ENCODE peak calls at places on chromosomes 6 and 20, in seven cellular contexts. One of them, this sample, is unnamed.

GRCh38 chr6:79686698-79687309 is 55.7 kb downstream of the SH3BGRL2 start:
- DNase-seq in AG10803: no peak
- DNase-seq in C1 segment of cervical spinal cord: no peak
- DNase-seq in myocyte: no peak
- DNase-seq in uterus: no peak
- DNase-seq in cardiac fibroblast: no peak
- DNase-seq in CD8-positive, alpha-beta memory T cell: no peak
- DNase-seq in this sample: no peak

GRCh38 chr20:62636446-62636845 is 5.9 kb upstream of the SLCO4A1 start:
- DNase-seq in uterus: no peak
- DNase-seq in myocyte: no peak
- DNase-seq in AG10803: no peak
- DNase-seq in cardiac fibroblast: no peak
- DNase-seq in C1 segment of cervical spinal cord: no peak
- DNase-seq in CD8-positive, alpha-beta memory T cell: no peak
- DNase-seq in this sample: no peak

GRCh38 chr6:18242062-18242851 is 22.1 kb downstream of the DEK start:
- DNase-seq in AG10803: peak
- DNase-seq in CD8-positive, alpha-beta memory T cell: no peak
- DNase-seq in uterus: no peak
- DNase-seq in C1 segment of cervical spinal cord: no peak
- DNase-seq in myocyte: peak
- DNase-seq in cardiac fibroblast: peak
- DNase-seq in this sample: no peak

GRCh38 chr20:62308102-62308822 is 5.5 kb downstream of the ADRM1 start:
- DNase-seq in cardiac fibroblast: no peak
- DNase-seq in CD8-positive, alpha-beta memory T cell: no peak
- DNase-seq in myocyte: no peak
- DNase-seq in AG10803: no peak
- DNase-seq in C1 segment of cervical spinal cord: peak
- DNase-seq in uterus: no peak
- DNase-seq in this sample: no peak

GRCh38 chr6:77451466-77451865 is 11.8 kb downstream of the HTR1B start:
- DNase-seq in cardiac fibroblast: no peak
- DNase-seq in myocyte: no peak
- DNase-seq in C1 segment of cervical spinal cord: no peak
- DNase-seq in uterus: no peak
- DNase-seq in AG10803: no peak
- DNase-seq in CD8-positive, alpha-beta memory T cell: no peak
- DNase-seq in this sample: no peak

GRCh38 chr6:81614292-81614691 is 138.2 kb downstream of the TENT5A start:
- DNase-seq in myocyte: no peak
- DNase-seq in AG10803: peak
- DNase-seq in cardiac fibroblast: peak
- DNase-seq in C1 segment of cervical spinal cord: no peak
- DNase-seq in uterus: no peak
- DNase-seq in CD8-positive, alpha-beta memory T cell: no peak
- DNase-seq in this sample: peak

GRCh38 chr6:158057213-158057987 is 75.7 kb downstream of the SYNJ2 start:
- DNase-seq in uterus: no peak
- DNase-seq in CD8-positive, alpha-beta memory T cell: no peak
- DNase-seq in myocyte: peak
- DNase-seq in C1 segment of cervical spinal cord: no peak
- DNase-seq in AG10803: peak
- DNase-seq in cardiac fibroblast: peak
- DNase-seq in this sample: no peak

GRCh38 chr20:35511814-35512420 is 17.5 kb downstream of the C20orf173 start:
- DNase-seq in C1 segment of cervical spinal cord: no peak
- DNase-seq in myocyte: peak
- DNase-seq in CD8-positive, alpha-beta memory T cell: no peak
- DNase-seq in AG10803: peak
- DNase-seq in uterus: no peak
- DNase-seq in cardiac fibroblast: peak
- DNase-seq in this sample: no peak

GRCh38 chr20:58237318-58238182 is 9.1 kb upstream of the ANKRD60 start:
- DNase-seq in cardiac fibroblast: peak
- DNase-seq in CD8-positive, alpha-beta memory T cell: no peak
- DNase-seq in AG10803: peak
- DNase-seq in myocyte: peak
- DNase-seq in uterus: no peak
- DNase-seq in C1 segment of cervical spinal cord: no peak
- DNase-seq in this sample: no peak

GRCh38 chr20:33178726-33179125 is 10.8 kb downstream of the BPIFA2 start:
- DNase-seq in CD8-positive, alpha-beta memory T cell: no peak
- DNase-seq in C1 segment of cervical spinal cord: no peak
- DNase-seq in myocyte: no peak
- DNase-seq in AG10803: no peak
- DNase-seq in cardiac fibroblast: no peak
- DNase-seq in uterus: no peak
- DNase-seq in this sample: peak

GRCh38 chr6:72149715-72150114 is 263.4 kb downstream of the RIMS1 start:
- DNase-seq in C1 segment of cervical spinal cord: no peak
- DNase-seq in CD8-positive, alpha-beta memory T cell: no peak
- DNase-seq in AG10803: no peak
- DNase-seq in cardiac fibroblast: no peak
- DNase-seq in myocyte: no peak
- DNase-seq in uterus: no peak
- DNase-seq in this sample: no peak

GRCh38 chr20:40703981-40704530 is 15.0 kb upstream of the MAFB start:
- DNase-seq in uterus: no peak
- DNase-seq in C1 segment of cervical spinal cord: no peak
- DNase-seq in CD8-positive, alpha-beta memory T cell: no peak
- DNase-seq in cardiac fibroblast: no peak
- DNase-seq in myocyte: no peak
- DNase-seq in AG10803: no peak
- DNase-seq in this sample: no peak

GRCh38 chr20:62760536-62761057 is 35.7 kb upstream of the MRGBP start:
- DNase-seq in AG10803: no peak
- DNase-seq in myocyte: no peak
- DNase-seq in cardiac fibroblast: no peak
- DNase-seq in CD8-positive, alpha-beta memory T cell: no peak
- DNase-seq in uterus: no peak
- DNase-seq in C1 segment of cervical spinal cord: no peak
- DNase-seq in this sample: no peak

GRCh38 chr6:41428402-41428994 is 93.1 kb downstream of the NCR2 start:
- DNase-seq in AG10803: peak
- DNase-seq in C1 segment of cervical spinal cord: no peak
- DNase-seq in CD8-positive, alpha-beta memory T cell: no peak
- DNase-seq in myocyte: no peak
- DNase-seq in uterus: peak
- DNase-seq in cardiac fibroblast: no peak
- DNase-seq in this sample: no peak

GRCh38 chr6:153790881-153791473 is 248.1 kb upstream of the OPRM1 start:
- DNase-seq in cardiac fibroblast: peak
- DNase-seq in C1 segment of cervical spinal cord: no peak
- DNase-seq in CD8-positive, alpha-beta memory T cell: no peak
- DNase-seq in AG10803: no peak
- DNase-seq in uterus: no peak
- DNase-seq in myocyte: no peak
- DNase-seq in this sample: no peak

This sample was measured in mucosa of gallbladder.